ENCODE peak calls at places on chromosomes 13 and 19, in seven cellular contexts. One of them, this sample, is unnamed.
A peak's percentile ranks its signal among the peaks of the same experiment; 100 is the strongest.

GRCh38 chr19:35350591-35350990 is 2.9 kb downstream of the FFAR1 start:
- DNase-seq in GM23338: no peak
- DNase-seq in Caco-2: no peak
- DNase-seq in left lung: no peak
- DNase-seq in naive thymus-derived CD4-positive, alpha-beta T cell: no peak
- DNase-seq in CD4-positive, CD25-positive, alpha-beta regulatory T cell: no peak
- DNase-seq in mucosa of descending colon: no peak
- DNase-seq in this sample: no peak

GRCh38 chr13:29987340-29987739 is 136.9 kb upstream of the UBL3 start:
- DNase-seq in left lung: no peak
- DNase-seq in mucosa of descending colon: no peak
- DNase-seq in GM23338: no peak
- DNase-seq in Caco-2: no peak
- DNase-seq in CD4-positive, CD25-positive, alpha-beta regulatory T cell: no peak
- DNase-seq in naive thymus-derived CD4-positive, alpha-beta T cell: no peak
- DNase-seq in this sample: no peak

GRCh38 chr19:55210120-55210493 is 806 bp upstream of the PTPRH start:
- DNase-seq in mucosa of descending colon: no peak
- DNase-seq in CD4-positive, CD25-positive, alpha-beta regulatory T cell: no peak
- DNase-seq in Caco-2: no peak
- DNase-seq in GM23338: no peak
- DNase-seq in naive thymus-derived CD4-positive, alpha-beta T cell: no peak
- DNase-seq in left lung: no peak
- DNase-seq in this sample: no peak

GRCh38 chr13:111893071-111893606 is 173.8 kb upstream of the SOX1 start:
- DNase-seq in Caco-2: no peak
- DNase-seq in GM23338: peak; percentile 84
- DNase-seq in CD4-positive, CD25-positive, alpha-beta regulatory T cell: no peak
- DNase-seq in left lung: no peak
- DNase-seq in naive thymus-derived CD4-positive, alpha-beta T cell: no peak
- DNase-seq in mucosa of descending colon: no peak
- DNase-seq in this sample: no peak

GRCh38 chr19:3683405-3683865 is 16.8 kb downstream of the PIP5K1C start:
- DNase-seq in Caco-2: no peak
- DNase-seq in naive thymus-derived CD4-positive, alpha-beta T cell: no peak
- DNase-seq in mucosa of descending colon: no peak
- DNase-seq in CD4-positive, CD25-positive, alpha-beta regulatory T cell: no peak
- DNase-seq in left lung: no peak
- DNase-seq in GM23338: peak; percentile 81
- DNase-seq in this sample: no peak

GRCh38 chr13:44273991-44274810 is 99.4 kb upstream of the SERP2 start:
- DNase-seq in GM23338: no peak
- DNase-seq in Caco-2: no peak
- DNase-seq in left lung: no peak
- DNase-seq in mucosa of descending colon: peak; percentile 41
- DNase-seq in CD4-positive, CD25-positive, alpha-beta regulatory T cell: peak; percentile 21
- DNase-seq in naive thymus-derived CD4-positive, alpha-beta T cell: peak; percentile 84
- DNase-seq in this sample: no peak

GRCh38 chr19:51316688-51317087 is 5.2 kb downstream of the IGLON5 start:
- DNase-seq in mucosa of descending colon: no peak
- DNase-seq in Caco-2: no peak
- DNase-seq in naive thymus-derived CD4-positive, alpha-beta T cell: no peak
- DNase-seq in CD4-positive, CD25-positive, alpha-beta regulatory T cell: no peak
- DNase-seq in GM23338: no peak
- DNase-seq in left lung: no peak
- DNase-seq in this sample: no peak

GRCh38 chr13:20960663-20961309 is 58.2 kb upstream of the XPO4 start:
- DNase-seq in CD4-positive, CD25-positive, alpha-beta regulatory T cell: no peak
- DNase-seq in GM23338: no peak
- DNase-seq in mucosa of descending colon: peak; percentile 38
- DNase-seq in left lung: no peak
- DNase-seq in Caco-2: no peak
- DNase-seq in naive thymus-derived CD4-positive, alpha-beta T cell: no peak
- DNase-seq in this sample: no peak

GRCh38 chr13:105972306-105972721 is 563.1 kb downstream of the EFNB2 start:
- DNase-seq in mucosa of descending colon: no peak
- DNase-seq in naive thymus-derived CD4-positive, alpha-beta T cell: no peak
- DNase-seq in Caco-2: no peak
- DNase-seq in GM23338: no peak
- DNase-seq in left lung: no peak
- DNase-seq in CD4-positive, CD25-positive, alpha-beta regulatory T cell: no peak
- DNase-seq in this sample: no peak

GRCh38 chr19:46896076-46896794 is 35.4 kb downstream of the ARHGAP35 start:
- DNase-seq in GM23338: no peak
- DNase-seq in mucosa of descending colon: no peak
- DNase-seq in CD4-positive, CD25-positive, alpha-beta regulatory T cell: no peak
- DNase-seq in naive thymus-derived CD4-positive, alpha-beta T cell: no peak
- DNase-seq in left lung: peak; percentile 52
- DNase-seq in Caco-2: no peak
- DNase-seq in this sample: no peak

GRCh38 chr13:67971291-67971690 is 741.2 kb upstream of the PCDH9 start:
- DNase-seq in naive thymus-derived CD4-positive, alpha-beta T cell: no peak
- DNase-seq in mucosa of descending colon: no peak
- DNase-seq in Caco-2: no peak
- DNase-seq in CD4-positive, CD25-positive, alpha-beta regulatory T cell: no peak
- DNase-seq in GM23338: peak; percentile 3
- DNase-seq in left lung: no peak
- DNase-seq in this sample: no peak

GRCh38 chr13:112567161-112567862 is 20.6 kb downstream of the TUBGCP3 start:
- DNase-seq in CD4-positive, CD25-positive, alpha-beta regulatory T cell: no peak
- DNase-seq in GM23338: no peak
- DNase-seq in left lung: no peak
- DNase-seq in mucosa of descending colon: no peak
- DNase-seq in naive thymus-derived CD4-positive, alpha-beta T cell: no peak
- DNase-seq in Caco-2: no peak
- DNase-seq in this sample: no peak

GRCh38 chr13:44159633-44160279 is 213.9 kb upstream of the SERP2 start:
- DNase-seq in left lung: no peak
- DNase-seq in Caco-2: no peak
- DNase-seq in CD4-positive, CD25-positive, alpha-beta regulatory T cell: no peak
- DNase-seq in mucosa of descending colon: no peak
- DNase-seq in GM23338: no peak
- DNase-seq in naive thymus-derived CD4-positive, alpha-beta T cell: no peak
- DNase-seq in this sample: no peak

GRCh38 chr13:98761979-98762616 is 9.6 kb upstream of the SLC15A1 start:
- DNase-seq in left lung: no peak
- DNase-seq in CD4-positive, CD25-positive, alpha-beta regulatory T cell: no peak
- DNase-seq in mucosa of descending colon: no peak
- DNase-seq in Caco-2: no peak
- DNase-seq in GM23338: no peak
- DNase-seq in naive thymus-derived CD4-positive, alpha-beta T cell: no peak
- DNase-seq in this sample: no peak

GRCh38 chr13:70729369-70729768 is 621.1 kb upstream of the KLHL1 start:
- DNase-seq in naive thymus-derived CD4-positive, alpha-beta T cell: no peak
- DNase-seq in mucosa of descending colon: no peak
- DNase-seq in left lung: no peak
- DNase-seq in CD4-positive, CD25-positive, alpha-beta regulatory T cell: no peak
- DNase-seq in Caco-2: no peak
- DNase-seq in GM23338: no peak
- DNase-seq in this sample: no peak

GRCh38 chr13:19985219-19985556 is 26.7 kb downstream of the ZMYM2 start:
- DNase-seq in mucosa of descending colon: no peak
- DNase-seq in naive thymus-derived CD4-positive, alpha-beta T cell: no peak
- DNase-seq in CD4-positive, CD25-positive, alpha-beta regulatory T cell: no peak
- DNase-seq in GM23338: peak; percentile 44
- DNase-seq in Caco-2: no peak
- DNase-seq in left lung: no peak
- DNase-seq in this sample: no peak

GRCh38 chr13:106534844-106535551 is 464 bp downstream of the EFNB2 start:
- DNase-seq in Caco-2: peak; percentile 40
- DNase-seq in naive thymus-derived CD4-positive, alpha-beta T cell: peak; percentile 36
- DNase-seq in left lung: no peak
- DNase-seq in mucosa of descending colon: peak; percentile 65
- DNase-seq in GM23338: peak; percentile 35
- DNase-seq in CD4-positive, CD25-positive, alpha-beta regulatory T cell: peak; percentile 3
- DNase-seq in this sample: no peak

GRCh38 chr13:24625870-24626419 is 54.3 kb upstream of the ATP12A start:
- DNase-seq in GM23338: no peak
- DNase-seq in naive thymus-derived CD4-positive, alpha-beta T cell: no peak
- DNase-seq in left lung: no peak
- DNase-seq in Caco-2: no peak
- DNase-seq in CD4-positive, CD25-positive, alpha-beta regulatory T cell: no peak
- DNase-seq in mucosa of descending colon: no peak
- DNase-seq in this sample: no peak

GRCh38 chr19:50949792-50950320 is 3.0 kb downstream of the KLK5 start:
- DNase-seq in CD4-positive, CD25-positive, alpha-beta regulatory T cell: no peak
- DNase-seq in mucosa of descending colon: no peak
- DNase-seq in Caco-2: no peak
- DNase-seq in left lung: no peak
- DNase-seq in GM23338: peak; percentile 27
- DNase-seq in naive thymus-derived CD4-positive, alpha-beta T cell: no peak
- DNase-seq in this sample: no peak

GRCh38 chr13:47251771-47252170 is 354.9 kb upstream of the HTR2A start:
- DNase-seq in left lung: no peak
- DNase-seq in GM23338: no peak
- DNase-seq in mucosa of descending colon: no peak
- DNase-seq in Caco-2: no peak
- DNase-seq in naive thymus-derived CD4-positive, alpha-beta T cell: no peak
- DNase-seq in CD4-positive, CD25-positive, alpha-beta regulatory T cell: no peak
- DNase-seq in this sample: no peak

GRCh38 chr19:5308471-5309437 is 31.9 kb downstream of the PTPRS start:
- DNase-seq in naive thymus-derived CD4-positive, alpha-beta T cell: no peak
- DNase-seq in CD4-positive, CD25-positive, alpha-beta regulatory T cell: no peak
- DNase-seq in Caco-2: no peak
- DNase-seq in GM23338: no peak
- DNase-seq in mucosa of descending colon: peak; percentile 44
- DNase-seq in left lung: peak; percentile 64
- DNase-seq in this sample: peak; percentile 41

GRCh38 chr13:60509601-60510386 is 112.8 kb downstream of the TDRD3 start:
- DNase-seq in mucosa of descending colon: no peak
- DNase-seq in left lung: no peak
- DNase-seq in GM23338: no peak
- DNase-seq in naive thymus-derived CD4-positive, alpha-beta T cell: no peak
- DNase-seq in CD4-positive, CD25-positive, alpha-beta regulatory T cell: no peak
- DNase-seq in Caco-2: no peak
- DNase-seq in this sample: no peak

DNA sequence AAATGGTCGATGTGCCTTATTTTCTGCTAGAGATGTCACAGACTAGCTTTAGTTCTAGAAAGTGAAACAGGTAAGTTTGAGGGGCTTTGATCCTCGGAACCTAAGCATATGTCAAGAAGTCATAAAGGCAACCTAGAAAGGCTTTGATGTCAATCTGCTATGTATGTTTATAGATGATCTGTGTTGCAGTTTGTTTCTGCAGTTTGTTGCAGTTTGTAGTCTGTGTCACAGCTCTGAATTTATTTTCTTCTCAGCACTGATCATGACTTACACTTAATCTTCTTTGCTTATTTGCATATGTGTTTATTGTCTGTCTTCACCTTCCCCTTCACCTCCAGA is 5.9 kb downstream of the LSM14A start:
- DNase-seq in naive thymus-derived CD4-positive, alpha-beta T cell: peak; percentile 46
- DNase-seq in GM23338: no peak
- DNase-seq in left lung: no peak
- DNase-seq in mucosa of descending colon: no peak
- DNase-seq in Caco-2: no peak
- DNase-seq in CD4-positive, CD25-positive, alpha-beta regulatory T cell: no peak
- DNase-seq in this sample: no peak
- H3K4me3 ChIP-seq in naive thymus-derived CD4-positive, alpha-beta T cell: no peak overlapping the region
- H3K4me3 ChIP-seq in GM23338: no peak overlapping the region
- H3K4me3 ChIP-seq in left lung: no peak overlapping the region
- H3K4me3 ChIP-seq in mucosa of descending colon: no peak overlapping the region
- H3K4me3 ChIP-seq in Caco-2: no peak overlapping the region
- H3K4me3 ChIP-seq in CD4-positive, CD25-positive, alpha-beta regulatory T cell: peak overlapping the region; percentile 89
- H3K4me3 ChIP-seq in this sample: no peak overlapping the region

DNA sequence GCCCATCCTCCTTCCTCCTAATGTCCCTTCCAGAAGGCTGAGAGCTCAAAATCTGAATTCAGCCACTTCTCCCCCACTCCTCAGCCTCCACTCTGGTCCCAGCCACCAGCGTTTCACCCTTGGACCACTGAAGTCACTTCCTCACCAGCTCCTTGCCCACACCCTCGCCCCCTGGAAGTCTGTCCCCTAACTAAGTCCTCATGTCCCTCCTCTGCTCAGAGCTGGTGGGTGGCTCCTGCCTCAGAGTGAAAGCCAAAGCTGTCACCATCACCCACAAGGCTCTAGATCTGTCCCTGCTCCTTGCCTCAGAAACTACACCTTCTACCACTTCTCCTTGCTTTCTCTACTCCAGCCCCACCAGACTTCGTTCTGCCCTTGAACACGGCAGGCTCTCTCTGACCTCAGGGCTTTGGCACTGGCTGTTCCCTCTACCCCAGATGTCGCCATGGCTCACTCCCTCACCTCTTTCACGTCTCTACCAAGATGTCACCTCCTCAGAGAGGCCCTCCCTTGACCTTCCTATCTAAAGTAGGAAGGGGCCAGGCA is 1.7 kb downstream of the ERCC1 start:
- DNase-seq in GM23338: no peak
- DNase-seq in left lung: no peak
- DNase-seq in CD4-positive, CD25-positive, alpha-beta regulatory T cell: no peak
- DNase-seq in naive thymus-derived CD4-positive, alpha-beta T cell: no peak
- DNase-seq in mucosa of descending colon: no peak
- DNase-seq in Caco-2: no peak
- DNase-seq in this sample: no peak
- H3K4me1 ChIP-seq in GM23338: peaks cover 14% of the 10 kb centered on the region
- H3K4me1 ChIP-seq in left lung: peaks cover 74% of the 10 kb centered on the region
- H3K4me1 ChIP-seq in CD4-positive, CD25-positive, alpha-beta regulatory T cell: peaks cover 35% of the 10 kb centered on the region
- H3K4me1 ChIP-seq in naive thymus-derived CD4-positive, alpha-beta T cell: peaks cover 24% of the 10 kb centered on the region
- H3K4me1 ChIP-seq in mucosa of descending colon: peaks cover 6% of the 10 kb centered on the region
- H3K4me1 ChIP-seq in Caco-2: peaks cover 15% of the 10 kb centered on the region
- H3K4me1 ChIP-seq in this sample: peaks cover 13% of the 10 kb centered on the region

GRCh38 chr13:109447667-109448066 is 338.7 kb downstream of the IRS2 start:
- DNase-seq in naive thymus-derived CD4-positive, alpha-beta T cell: no peak
- DNase-seq in left lung: no peak
- DNase-seq in CD4-positive, CD25-positive, alpha-beta regulatory T cell: no peak
- DNase-seq in mucosa of descending colon: no peak
- DNase-seq in Caco-2: no peak
- DNase-seq in GM23338: no peak
- DNase-seq in this sample: no peak
- H3K4me3 ChIP-seq in naive thymus-derived CD4-positive, alpha-beta T cell: no peak overlapping the region
- H3K4me3 ChIP-seq in left lung: no peak overlapping the region
- H3K4me3 ChIP-seq in CD4-positive, CD25-positive, alpha-beta regulatory T cell: no peak overlapping the region
- H3K4me3 ChIP-seq in mucosa of descending colon: no peak overlapping the region
- H3K4me3 ChIP-seq in Caco-2: no peak overlapping the region
- H3K4me3 ChIP-seq in GM23338: no peak overlapping the region
- H3K4me3 ChIP-seq in this sample: no peak overlapping the region

DNA sequence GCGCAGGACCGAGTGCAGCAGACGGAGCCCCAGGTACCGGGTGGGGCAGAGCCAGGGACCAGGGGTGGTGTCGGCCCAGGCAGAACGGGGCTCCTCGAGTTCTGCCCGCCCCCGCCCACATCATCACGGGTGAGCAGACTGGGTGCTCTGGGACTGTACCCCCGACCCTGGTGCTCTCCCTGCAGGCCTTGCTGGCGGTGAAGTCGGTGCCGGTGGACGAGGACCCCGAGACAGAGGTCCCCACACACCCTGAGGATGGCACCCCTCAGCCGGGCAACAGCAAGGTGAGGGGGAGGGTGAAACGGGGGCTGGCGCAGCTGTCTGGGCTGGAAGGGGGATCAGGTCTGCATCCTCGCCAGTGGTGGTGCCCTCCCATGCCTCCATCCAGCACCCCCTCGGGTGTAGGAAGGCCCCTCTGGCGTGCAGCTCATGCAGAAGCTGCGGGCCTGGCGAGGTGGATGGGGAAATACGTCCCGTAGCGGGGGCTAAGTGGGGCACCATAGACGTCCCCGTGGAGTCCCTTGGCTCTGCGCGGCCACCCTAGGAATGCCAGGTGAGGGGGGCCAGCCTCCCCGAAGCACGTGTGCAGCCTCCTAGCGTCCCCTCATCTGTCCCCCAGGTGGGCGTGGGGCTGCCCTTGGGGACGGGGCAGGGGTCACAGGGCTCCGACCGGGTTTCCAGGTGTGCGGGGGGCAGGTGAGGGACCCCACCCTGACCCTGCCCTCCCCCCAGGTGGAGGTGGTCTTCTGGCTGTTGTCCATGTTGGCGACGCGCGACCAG is 6.4 kb downstream of the APC2 start:
- DNase-seq in CD4-positive, CD25-positive, alpha-beta regulatory T cell: no peak
- DNase-seq in Caco-2: no peak
- DNase-seq in naive thymus-derived CD4-positive, alpha-beta T cell: no peak
- DNase-seq in mucosa of descending colon: no peak
- DNase-seq in GM23338: peak; percentile 0
- DNase-seq in left lung: no peak
- DNase-seq in this sample: no peak
- H3K4me1 ChIP-seq in CD4-positive, CD25-positive, alpha-beta regulatory T cell: peaks cover 16% of the 10 kb centered on the region
- H3K4me1 ChIP-seq in Caco-2: no peaks in the 10 kb centered on the region
- H3K4me1 ChIP-seq in naive thymus-derived CD4-positive, alpha-beta T cell: peaks cover 15% of the 10 kb centered on the region
- H3K4me1 ChIP-seq in mucosa of descending colon: peaks cover 21% of the 10 kb centered on the region
- H3K4me1 ChIP-seq in GM23338: peaks cover 7% of the 10 kb centered on the region
- H3K4me1 ChIP-seq in left lung: peaks cover 23% of the 10 kb centered on the region
- H3K4me1 ChIP-seq in this sample: peaks cover 36% of the 10 kb centered on the region